ENCODE peak calls at places on chromosomes 4 and X, in five cellular contexts. E is endothelial cell of umbilical vein, Q is neuronal stem cell, T is A549, U is HCEC 1CT. B is an unnamed sample.

GRCh38 chrX:38805294-38806053 is 4.2 kb downstream of the MID1IP1 start:
- DNase-seq in E (peak), Q (no peak), T (peak), U (peak), B (no peak)

GRCh38 chrX:15960237-15960636 is 105.6 kb upstream of the AP1S2 start:
- DNase-seq in E (no peak), Q (no peak), T (no peak), U (no peak), B (no peak)

GRCh38 chrX:72079607-72080006 is 52.1 kb downstream of the RTL5 start:
- DNase-seq in E (peak), Q (no peak), T (no peak), U (no peak), B (no peak)

GRCh38 chr4:15020502-15021286 is 18.4 kb downstream of the CPEB2 start:
- DNase-seq in E (no peak), Q (no peak), T (no peak), U (no peak), B (no peak)

GRCh38 chrX:154412468-154412867 is 1.1 kb downstream of the TAFAZZIN start:
- DNase-seq in E (no peak), Q (no peak), T (no peak), U (peak), B (no peak)

GRCh38 chr4:80500593-80500992 is 165.1 kb downstream of the CFAP299 start:
- DNase-seq in E (no peak), Q (no peak), T (no peak), U (no peak), B (no peak)

GRCh38 chr4:8836664-8837171 is 34.9 kb downstream of the HMX1 start:
- DNase-seq in E (no peak), Q (no peak), T (no peak), U (no peak), B (no peak)

GRCh38 chr4:39526810-39527295 is 386 bp downstream of the UGDH start:
- DNase-seq in E (no peak), Q (peak), T (no peak), U (no peak), B (no peak)

GRCh38 chrX:95040104-95040503 is 1366.1 kb downstream of the FAM133A start:
- DNase-seq in E (no peak), Q (no peak), T (no peak), U (no peak), B (no peak)

GRCh38 chr4:110636677-110637407 is 14.0 kb upstream of the PITX2 start:
- DNase-seq in E (no peak), Q (peak), T (peak), U (no peak), B (no peak)

GRCh38 chrX:69987691-69988090 is 62.0 kb downstream of the AWAT2 start:
- DNase-seq in E (peak), Q (no peak), T (no peak), U (no peak), B (no peak)

GRCh38 chr4:181949704-181950312 is 293.4 kb upstream of the TENM3 start:
- DNase-seq in E (no peak), Q (no peak), T (no peak), U (no peak), B (no peak)

GRCh38 chr4:123248260-123248659 is 148.3 kb upstream of the SPRY1 start:
- DNase-seq in E (no peak), Q (no peak), T (no peak), U (no peak), B (no peak)

GRCh38 chr4:168609369-168609768 is 112.5 kb downstream of the PALLD start:
- DNase-seq in E (no peak), Q (no peak), T (no peak), U (no peak), B (no peak)

GRCh38 chr4:680931-681645 is 6.7 kb downstream of the MYL5 start:
- DNase-seq in E (no peak), Q (no peak), T (peak), U (no peak), B (no peak)

GRCh38 chrX:42085836-42086235 is 162.5 kb upstream of the CASK start:
- DNase-seq in E (no peak), Q (no peak), T (no peak), U (no peak), B (no peak)

GRCh38 chr4:80423553-80424224 is 88.2 kb downstream of the CFAP299 start:
- DNase-seq in E (no peak), Q (no peak), T (no peak), U (no peak), B (no peak)

GRCh38 chrX:118383120-118383519 is 37.2 kb downstream of the WDR44 start:
- DNase-seq in E (peak), Q (no peak), T (no peak), U (peak), B (no peak)

GRCh38 chr4:133145241-133145640 is 3.9 kb upstream of the PCDH10 start:
- DNase-seq in E (no peak), Q (no peak), T (no peak), U (no peak), B (no peak)

GRCh38 chrX:121987835-121988234 is 940.4 kb downstream of the GLUD2 start:
- DNase-seq in E (no peak), Q (no peak), T (no peak), U (no peak), B (no peak)

GRCh38 chr4:38131371-38132139 is 171.4 kb downstream of the PTTG2 start:
- DNase-seq in E (peak), Q (peak), T (no peak), U (no peak), B (peak)

GRCh38 chrX:48945517-48946348 is 11.7 kb downstream of the OTUD5 start:
- DNase-seq in E (peak), Q (no peak), T (peak), U (peak), B (no peak)

GRCh38 chr4:6027392-6027791 is 9.2 kb upstream of the C4orf50 start:
- DNase-seq in E (no peak), Q (no peak), T (no peak), U (no peak), B (no peak)

GRCh38 chr4:119020158-119020557 is 115.5 kb upstream of the MYOZ2 start:
- DNase-seq in E (no peak), Q (no peak), T (no peak), U (peak), B (no peak)

GRCh38 chrX:1281511-1281910 is 12.9 kb downstream of the CSF2RA start:
- DNase-seq in E (no peak), Q (no peak), T (peak), U (peak), B (no peak)

GRCh38 chr4:26267087-26267486 is 53.7 kb upstream of the RBPJ start:
- DNase-seq in E (no peak), Q (no peak), T (no peak), U (no peak), B (no peak)

GRCh38 chrX:107684956-107685385 is 56.7 kb downstream of the PRPS1 start:
- DNase-seq in E (peak), Q (no peak), T (peak), U (peak), B (peak)

GRCh38 chr4:4256799-4257198 is 8.8 kb upstream of the TMEM128 start:
- DNase-seq in E (no peak), Q (no peak), T (no peak), U (no peak), B (no peak)

GRCh38 chr4:23422878-23423277 is 467.0 kb downstream of the PPARGC1A start:
- DNase-seq in E (no peak), Q (peak), T (no peak), U (no peak), B (no peak)

GRCh38 chr4:181968371-181968770 is 274.8 kb upstream of the TENM3 start:
- DNase-seq in E (no peak), Q (no peak), T (no peak), U (peak), B (no peak)

GRCh38 chrX:18146954-18147353 is 73.7 kb downstream of the BEND2 start:
- DNase-seq in E (no peak), Q (peak), T (peak), U (no peak), B (no peak)

GRCh38 chr4:145842224-145842887 is 96.3 kb downstream of the ZNF827 start:
- DNase-seq in E (peak), Q (no peak), T (no peak), U (no peak), B (no peak)

B was measured in GM12864.